ENCODE peak calls at places on chromosomes 1 and 21, in six cellular contexts. One of them, this sample, is unnamed.

GRCh38 chr1:32619701-32620485 is 30.5 kb downstream of the ZBTB8OS start:
- DNase-seq in neural progenitor cell: no peak
- DNase-seq in hepatocyte: peak; percentile 22
- DNase-seq in breast epithelium: no peak
- DNase-seq in GM23338: no peak
- DNase-seq in Karpas-422: no peak
- DNase-seq in this sample: no peak

GRCh38 chr1:154931940-154932487 is 4.5 kb downstream of the PMVK start:
- DNase-seq in Karpas-422: no peak
- DNase-seq in breast epithelium: peak; percentile 87
- DNase-seq in neural progenitor cell: no peak
- DNase-seq in GM23338: no peak
- DNase-seq in hepatocyte: peak; percentile 85
- DNase-seq in this sample: no peak

GRCh38 chr1:210438928-210439841 is 110.5 kb downstream of the HHAT start:
- DNase-seq in hepatocyte: no peak
- DNase-seq in neural progenitor cell: no peak
- DNase-seq in Karpas-422: no peak
- DNase-seq in breast epithelium: no peak
- DNase-seq in GM23338: no peak
- DNase-seq in this sample: no peak

GRCh38 chr1:81877940-81878339 is 77.2 kb downstream of the ADGRL2 start:
- DNase-seq in Karpas-422: no peak
- DNase-seq in GM23338: peak; percentile 40
- DNase-seq in breast epithelium: no peak
- DNase-seq in neural progenitor cell: no peak
- DNase-seq in hepatocyte: no peak
- DNase-seq in this sample: no peak

GRCh38 chr1:211634461-211634860 is 41.0 kb downstream of the NEK2 start:
- DNase-seq in neural progenitor cell: no peak
- DNase-seq in Karpas-422: no peak
- DNase-seq in GM23338: no peak
- DNase-seq in hepatocyte: no peak
- DNase-seq in breast epithelium: no peak
- DNase-seq in this sample: no peak

GRCh38 chr1:150836129-150836773 is 28.2 kb upstream of the CTSK start:
- DNase-seq in hepatocyte: peak; percentile 7
- DNase-seq in neural progenitor cell: no peak
- DNase-seq in breast epithelium: no peak
- DNase-seq in GM23338: no peak
- DNase-seq in Karpas-422: no peak
- DNase-seq in this sample: no peak

GRCh38 chr21:42513985-42514882 is 582 bp downstream of the SLC37A1 start:
- DNase-seq in hepatocyte: peak; percentile 69
- DNase-seq in GM23338: peak; percentile 88
- DNase-seq in Karpas-422: peak; percentile 75
- DNase-seq in breast epithelium: no peak
- DNase-seq in neural progenitor cell: peak; percentile 61
- DNase-seq in this sample: peak; percentile 85

GRCh38 chr21:38816400-38816973 is 10.8 kb downstream of the ETS2 start:
- DNase-seq in Karpas-422: no peak
- DNase-seq in neural progenitor cell: no peak
- DNase-seq in breast epithelium: no peak
- DNase-seq in GM23338: no peak
- DNase-seq in hepatocyte: no peak
- DNase-seq in this sample: no peak

GRCh38 chr1:160904783-160905616 is 20.0 kb upstream of the ITLN1 start:
- DNase-seq in GM23338: no peak
- DNase-seq in breast epithelium: no peak
- DNase-seq in neural progenitor cell: no peak
- DNase-seq in Karpas-422: no peak
- DNase-seq in hepatocyte: no peak
- DNase-seq in this sample: no peak

GRCh38 chr1:27037518-27037917 is 24.9 kb upstream of the TENT5B start:
- DNase-seq in GM23338: no peak
- DNase-seq in hepatocyte: no peak
- DNase-seq in breast epithelium: no peak
- DNase-seq in Karpas-422: peak; percentile 67
- DNase-seq in neural progenitor cell: no peak
- DNase-seq in this sample: no peak

GRCh38 chr1:224368409-224368808 is 11.7 kb downstream of the CNIH4 start:
- DNase-seq in breast epithelium: no peak
- DNase-seq in Karpas-422: no peak
- DNase-seq in GM23338: no peak
- DNase-seq in neural progenitor cell: no peak
- DNase-seq in hepatocyte: no peak
- DNase-seq in this sample: no peak

GRCh38 chr1:19338323-19338762 is 26.2 kb downstream of the SLC66A1 start:
- DNase-seq in Karpas-422: no peak
- DNase-seq in hepatocyte: peak; percentile 66
- DNase-seq in GM23338: peak; percentile 91
- DNase-seq in neural progenitor cell: peak; percentile 81
- DNase-seq in breast epithelium: peak; percentile 86
- DNase-seq in this sample: peak; percentile 93

GRCh38 chr1:206430031-206430983 is 40.0 kb upstream of the IKBKE start:
- DNase-seq in breast epithelium: no peak
- DNase-seq in GM23338: no peak
- DNase-seq in hepatocyte: no peak
- DNase-seq in Karpas-422: no peak
- DNase-seq in neural progenitor cell: no peak
- DNase-seq in this sample: no peak

GRCh38 chr21:15826147-15826780 is 96.5 kb downstream of the USP25 start:
- DNase-seq in neural progenitor cell: peak; percentile 52
- DNase-seq in Karpas-422: peak; percentile 80
- DNase-seq in hepatocyte: peak; percentile 66
- DNase-seq in breast epithelium: no peak
- DNase-seq in GM23338: peak; percentile 81
- DNase-seq in this sample: peak; percentile 25

GRCh38 chr1:160494620-160495019 is 28.4 kb downstream of the SLAMF6 start:
- DNase-seq in neural progenitor cell: peak; percentile 8
- DNase-seq in Karpas-422: peak; percentile 64
- DNase-seq in breast epithelium: no peak
- DNase-seq in GM23338: peak; percentile 53
- DNase-seq in hepatocyte: peak; percentile 14
- DNase-seq in this sample: no peak

GRCh38 chr1:87243573-87243972 is 85.1 kb upstream of the LMO4 start:
- DNase-seq in hepatocyte: no peak
- DNase-seq in Karpas-422: no peak
- DNase-seq in neural progenitor cell: no peak
- DNase-seq in GM23338: no peak
- DNase-seq in breast epithelium: no peak
- DNase-seq in this sample: no peak

GRCh38 chr1:46203738-46204405 is 738 bp downstream of the LURAP1 start:
- DNase-seq in breast epithelium: no peak
- DNase-seq in neural progenitor cell: no peak
- DNase-seq in Karpas-422: no peak
- DNase-seq in GM23338: peak; percentile 60
- DNase-seq in hepatocyte: no peak
- DNase-seq in this sample: peak; percentile 69

GRCh38 chr1:248905662-248905948 is 430 bp upstream of the PGBD2 start:
- DNase-seq in Karpas-422: no peak
- DNase-seq in neural progenitor cell: no peak
- DNase-seq in hepatocyte: no peak
- DNase-seq in breast epithelium: no peak
- DNase-seq in GM23338: no peak
- DNase-seq in this sample: no peak

GRCh38 chr21:37412603-37413360 is 46.2 kb downstream of the DYRK1A start:
- DNase-seq in breast epithelium: no peak
- DNase-seq in GM23338: no peak
- DNase-seq in neural progenitor cell: no peak
- DNase-seq in hepatocyte: no peak
- DNase-seq in Karpas-422: no peak
- DNase-seq in this sample: no peak

GRCh38 chr21:27300770-27301169 is 333.9 kb upstream of the ADAMTS5 start:
- DNase-seq in breast epithelium: no peak
- DNase-seq in neural progenitor cell: no peak
- DNase-seq in GM23338: no peak
- DNase-seq in Karpas-422: no peak
- DNase-seq in hepatocyte: no peak
- DNase-seq in this sample: no peak

GRCh38 chr1:28510350-28511223 is 4.7 kb downstream of the RCC1 start:
- DNase-seq in neural progenitor cell: no peak
- DNase-seq in GM23338: peak; percentile 56
- DNase-seq in breast epithelium: no peak
- DNase-seq in Karpas-422: peak; percentile 87
- DNase-seq in hepatocyte: no peak
- DNase-seq in this sample: no peak

GRCh38 chr1:1430114-1430982 is 5.1 kb upstream of the VWA1 start:
- DNase-seq in Karpas-422: no peak
- DNase-seq in breast epithelium: peak; percentile 76
- DNase-seq in hepatocyte: peak; percentile 74
- DNase-seq in GM23338: peak; percentile 74
- DNase-seq in neural progenitor cell: peak; percentile 66
- DNase-seq in this sample: peak; percentile 93

GRCh38 chr1:55860816-55861519 is 645.8 kb upstream of the USP24 start:
- DNase-seq in neural progenitor cell: peak; percentile 53
- DNase-seq in hepatocyte: peak; percentile 26
- DNase-seq in GM23338: peak; percentile 54
- DNase-seq in breast epithelium: no peak
- DNase-seq in Karpas-422: peak; percentile 43
- DNase-seq in this sample: peak; percentile 9

GRCh38 chr1:117059334-117059677 is 820 bp upstream of the TTF2 start:
- DNase-seq in GM23338: no peak
- DNase-seq in hepatocyte: peak; percentile 64
- DNase-seq in Karpas-422: peak; percentile 89
- DNase-seq in breast epithelium: peak; percentile 68
- DNase-seq in neural progenitor cell: no peak
- DNase-seq in this sample: no peak

GRCh38 chr1:117059678-117060440 is at the start of gene TTF2:
- DNase-seq in Karpas-422: peak; percentile 99
- DNase-seq in breast epithelium: peak; percentile 93
- DNase-seq in hepatocyte: peak; percentile 98
- DNase-seq in neural progenitor cell: peak; percentile 97
- DNase-seq in GM23338: peak; percentile 100
- DNase-seq in this sample: peak; percentile 96

GRCh38 chr1:117061986-117062415 is 1.9 kb downstream of the TTF2 start:
- DNase-seq in neural progenitor cell: no peak
- DNase-seq in breast epithelium: no peak
- DNase-seq in Karpas-422: no peak
- DNase-seq in hepatocyte: peak; percentile 20
- DNase-seq in GM23338: no peak
- DNase-seq in this sample: no peak

GRCh38 chr1:117060441-117061317 is 553 bp downstream of the TTF2 start:
- DNase-seq in hepatocyte: peak; percentile 74
- DNase-seq in Karpas-422: peak; percentile 61
- DNase-seq in GM23338: peak; percentile 51
- DNase-seq in breast epithelium: no peak
- DNase-seq in neural progenitor cell: no peak
- DNase-seq in this sample: peak; percentile 71

GRCh38 chr1:117058810-117059209 is 1.3 kb upstream of the TTF2 start:
- DNase-seq in neural progenitor cell: no peak
- DNase-seq in GM23338: no peak
- DNase-seq in breast epithelium: no peak
- DNase-seq in Karpas-422: peak; percentile 55
- DNase-seq in hepatocyte: no peak
- DNase-seq in this sample: no peak
- H3K4me3 ChIP-seq in neural progenitor cell: peak overlapping the region; percentile 61
- H3K4me3 ChIP-seq in GM23338: peak overlapping the region; percentile 62
- H3K4me3 ChIP-seq in breast epithelium: no peak overlapping the region
- H3K4me3 ChIP-seq in Karpas-422: peak overlapping the region; percentile 88
- H3K4me3 ChIP-seq in hepatocyte: peak overlapping the region; percentile 9
- H3K4me3 ChIP-seq in this sample: peak overlapping the region; percentile 84

DNA sequence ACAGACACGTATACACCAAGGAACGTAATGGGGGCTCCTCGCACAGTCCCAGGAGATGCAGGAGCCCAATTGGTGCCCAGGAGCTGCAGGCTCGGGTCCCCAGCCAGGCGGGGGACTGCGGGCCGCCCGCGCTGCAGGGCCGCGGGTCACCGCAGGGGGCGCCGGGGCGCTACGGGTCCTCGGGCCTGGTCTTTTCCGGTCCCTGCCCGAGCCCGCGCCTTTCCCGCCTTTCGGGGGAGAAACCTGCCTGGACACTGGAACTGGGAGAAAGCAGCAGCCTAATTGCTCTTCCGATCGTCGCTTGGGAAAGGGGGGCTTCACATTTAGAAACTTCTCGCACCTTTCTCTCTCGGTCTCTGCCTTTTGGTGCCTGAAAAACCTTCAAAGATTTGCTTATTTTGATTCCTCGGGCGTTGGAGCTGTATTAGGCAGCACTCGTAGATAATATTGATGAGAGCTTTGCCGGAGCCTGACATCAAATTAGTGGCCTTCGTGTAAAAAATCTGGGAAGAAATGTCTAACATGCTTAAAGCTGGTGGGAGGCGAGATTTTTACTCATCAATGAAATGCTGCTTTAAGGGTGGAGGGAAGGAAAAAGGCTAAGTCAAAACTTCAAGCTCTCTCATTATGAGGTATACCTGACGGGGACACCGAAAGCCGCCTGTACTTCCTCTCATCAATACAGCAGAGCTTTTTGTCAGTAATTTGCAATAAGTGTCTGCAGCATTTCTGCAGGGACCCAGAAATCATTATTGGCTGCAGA is 12.6 kb upstream of the BARHL2 start:
- DNase-seq in Karpas-422: no peak
- DNase-seq in GM23338: peak; percentile 91
- DNase-seq in hepatocyte: peak; percentile 47
- DNase-seq in neural progenitor cell: peak; percentile 94
- DNase-seq in breast epithelium: no peak
- DNase-seq in this sample: peak; percentile 94
- H3K27me3 ChIP-seq in Karpas-422: no peaks in the 10 kb centered on the region
- H3K27me3 ChIP-seq in GM23338: peaks cover 100% of the 10 kb centered on the region
- H3K27me3 ChIP-seq in hepatocyte: peaks cover 100% of the 10 kb centered on the region
- H3K27me3 ChIP-seq in neural progenitor cell: peaks cover 100% of the 10 kb centered on the region
- H3K27me3 ChIP-seq in breast epithelium: peaks cover 3% of the 10 kb centered on the region
- H3K27me3 ChIP-seq in this sample: peaks cover 90% of the 10 kb centered on the region

DNA sequence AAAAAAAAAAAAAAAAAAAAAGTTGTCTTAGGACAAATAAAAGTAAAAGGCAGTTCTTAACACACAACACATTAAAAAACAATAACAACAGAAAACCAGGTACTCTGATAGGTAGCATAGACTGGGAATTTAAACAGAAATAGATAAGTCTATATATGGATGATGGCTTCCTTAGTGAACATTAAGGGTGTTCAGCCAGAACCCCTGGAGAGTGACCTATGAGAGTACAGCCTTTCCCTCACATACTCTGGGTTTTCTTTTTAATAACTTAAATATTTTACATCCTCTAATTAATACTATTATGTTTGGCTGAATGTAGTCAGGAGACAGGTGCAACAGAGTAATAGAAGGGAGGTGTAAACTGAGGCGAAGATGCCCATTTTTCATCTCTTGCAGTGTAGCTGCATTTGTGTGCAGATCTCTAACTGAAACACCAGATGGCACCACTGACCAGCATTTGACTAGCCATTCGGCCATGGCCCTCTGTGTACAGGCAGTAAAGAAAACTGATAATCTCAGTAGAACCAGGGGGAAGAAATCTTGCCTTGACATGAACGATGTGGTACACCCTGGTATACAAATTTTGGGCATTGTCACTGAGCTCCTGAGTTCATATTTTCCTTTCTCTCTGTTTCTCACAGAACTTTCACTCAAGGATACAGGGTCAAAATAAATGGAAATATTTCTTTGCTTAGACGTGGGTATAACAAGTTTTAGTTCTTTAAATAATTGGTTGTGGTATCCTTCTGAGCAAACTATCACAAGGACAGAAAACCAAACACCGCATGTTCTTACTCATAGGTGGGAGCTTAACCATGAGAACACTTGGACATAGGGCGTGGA is 7.6 kb downstream of the TTF2 start:
- DNase-seq in Karpas-422: peak; percentile 72
- DNase-seq in breast epithelium: no peak
- DNase-seq in GM23338: peak; percentile 64
- DNase-seq in hepatocyte: peak; percentile 81
- DNase-seq in neural progenitor cell: peak; percentile 72
- DNase-seq in this sample: peak; percentile 62
- H3K36me3 ChIP-seq in Karpas-422: peaks cover 52% of the 10 kb centered on the region
- H3K36me3 ChIP-seq in breast epithelium: no peaks in the 10 kb centered on the region
- H3K36me3 ChIP-seq in GM23338: peaks cover 9% of the 10 kb centered on the region
- H3K36me3 ChIP-seq in hepatocyte: no peaks in the 10 kb centered on the region
- H3K36me3 ChIP-seq in neural progenitor cell: no peaks in the 10 kb centered on the region
- H3K36me3 ChIP-seq in this sample: peaks cover 4% of the 10 kb centered on the region

GRCh38 chr1:63442141-63442475 is 74.7 kb downstream of the ALG6 start:
- DNase-seq in GM23338: no peak
- DNase-seq in hepatocyte: no peak
- DNase-seq in neural progenitor cell: no peak
- DNase-seq in Karpas-422: no peak
- DNase-seq in breast epithelium: no peak
- DNase-seq in this sample: no peak
- H3K4me3 ChIP-seq in GM23338: no peak overlapping the region
- H3K4me3 ChIP-seq in hepatocyte: no peak overlapping the region
- H3K4me3 ChIP-seq in neural progenitor cell: no peak overlapping the region
- H3K4me3 ChIP-seq in Karpas-422: no peak overlapping the region
- H3K4me3 ChIP-seq in breast epithelium: no peak overlapping the region
- H3K4me3 ChIP-seq in this sample: no peak overlapping the region